ENCODE peak calls at places on chromosomes 1 and 21, in six cellular contexts. K is pancreas; D is prostate gland; L is CD8-positive, alpha-beta T cell; Y is HFF-Myc; T is fibroblast of the aortic adventitia. I is an unnamed sample.

GRCh38 chr1:234218078-234218477 is 155.2 kb upstream of the COA6 start:
- DNase-seq in K (no peak), D (no peak), L (no peak), Y (no peak), T (no peak), I (no peak)

GRCh38 chr1:210663730-210664573 is 335.2 kb downstream of the HHAT start:
- DNase-seq in K (no peak), D (no peak), L (no peak), Y (no peak), T (no peak), I (no peak)

GRCh38 chr1:25616932-25617625 is 488 bp downstream of the MAN1C1 start:
- DNase-seq in K (no peak), D (no peak), L (peak), Y (no peak), T (no peak), I (no peak)

GRCh38 chr1:247961796-247962195 is 3.2 kb upstream of the OR2AK2 start:
- DNase-seq in K (no peak), D (no peak), L (no peak), Y (no peak), T (no peak), I (no peak)

GRCh38 chr1:58585591-58586151 is 8.6 kb upstream of the TACSTD2 start:
- DNase-seq in K (no peak), D (no peak), L (no peak), Y (no peak), T (peak), I (no peak)

GRCh38 chr1:23807453-23807852 is 6.9 kb upstream of the GALE start:
- DNase-seq in K (no peak), D (no peak), L (no peak), Y (no peak), T (no peak), I (no peak)

GRCh38 chr1:247448107-247448778 is 9.7 kb downstream of the OR2B11 start:
- DNase-seq in K (peak), D (peak), L (peak), Y (peak), T (peak), I (no peak)

GRCh38 chr1:10836726-10837125 is 40.3 kb upstream of the CASZ1 start:
- DNase-seq in K (no peak), D (no peak), L (no peak), Y (no peak), T (no peak), I (no peak)

GRCh38 chr1:197774691-197775281 is 494 bp downstream of the DENND1B start:
- DNase-seq in K (peak), D (peak), L (peak), Y (no peak), T (peak), I (peak)

GRCh38 chr1:36910281-36910725 is 124.0 kb downstream of the GRIK3 start:
- DNase-seq in K (no peak), D (no peak), L (peak), Y (no peak), T (no peak), I (no peak)

GRCh38 chr1:171655215-171656116 is 3.0 kb upstream of the MYOC start:
- DNase-seq in K (peak), D (no peak), L (peak), Y (no peak), T (peak), I (no peak)

GRCh38 chr1:55559111-55559510 is 343.9 kb upstream of the USP24 start:
- DNase-seq in K (no peak), D (no peak), L (no peak), Y (no peak), T (peak), I (no peak)

GRCh38 chr1:223742861-223743517 is 30.6 kb downstream of the CAPN2 start:
- DNase-seq in K (no peak), D (no peak), L (no peak), Y (no peak), T (no peak), I (no peak)

GRCh38 chr1:59359325-59359724 is 62.4 kb downstream of the FGGY start:
- DNase-seq in K (no peak), D (no peak), L (no peak), Y (no peak), T (no peak), I (no peak)

GRCh38 chr1:83827731-83828130 is 171.2 kb downstream of the TTLL7 start:
- DNase-seq in K (no peak), D (no peak), L (no peak), Y (no peak), T (no peak), I (no peak)

GRCh38 chr1:66553846-66554245 is 19.9 kb downstream of the SGIP1 start:
- DNase-seq in K (no peak), D (no peak), L (no peak), Y (no peak), T (no peak), I (no peak)

GRCh38 chr1:31583082-31583994 is 7.0 kb downstream of the TINAGL1 start:
- DNase-seq in K (no peak), D (no peak), L (peak), Y (no peak), T (no peak), I (no peak)

GRCh38 chr1:207025144-207025880 is 7.2 kb downstream of the C1orf116 start:
- DNase-seq in K (no peak), D (peak), L (no peak), Y (no peak), T (peak), I (no peak)

GRCh38 chr1:191438979-191439378 is 719.3 kb upstream of the RGS18 start:
- DNase-seq in K (no peak), D (no peak), L (no peak), Y (no peak), T (no peak), I (no peak)

GRCh38 chr1:84350104-84350503 is 48.2 kb upstream of the DNASE2B start:
- DNase-seq in K (no peak), D (no peak), L (no peak), Y (no peak), T (no peak), I (no peak)

GRCh38 chr21:37914211-37914900 is 1.9 kb downstream of the KCNJ6 start:
- DNase-seq in K (no peak), D (no peak), L (no peak), Y (no peak), T (no peak), I (no peak)

GRCh38 chr21:43371786-43372185 is 55.1 kb downstream of the SIK1 start:
- DNase-seq in K (no peak), D (no peak), L (no peak), Y (no peak), T (no peak), I (no peak)

GRCh38 chr21:28325618-28326017 is 667.1 kb downstream of the LTN1 start:
- DNase-seq in K (no peak), D (no peak), L (no peak), Y (no peak), T (no peak), I (no peak)

GRCh38 chr1:181493885-181494284 is 10.6 kb downstream of the CACNA1E start:
- DNase-seq in K (no peak), D (no peak), L (no peak), Y (no peak), T (no peak), I (no peak)

GRCh38 chr1:183580281-183580682 is 10.0 kb downstream of the NCF2 start:
- DNase-seq in K (no peak), D (no peak), L (no peak), Y (no peak), T (peak), I (peak)
- TF ChIP-seq CTCF in K (no peak), D (no peak), L (no peak), Y (peak), T (peak), I (peak)

GRCh38 chr1:43645461-43645860 is 4.5 kb upstream of the KDM4A start:
- DNase-seq in K (no peak), D (no peak), L (no peak), Y (no peak), T (no peak), I (no peak)

GRCh38 chr1:43644558-43644957 is 5.4 kb upstream of the KDM4A start:
- DNase-seq in K (no peak), D (no peak), L (no peak), Y (no peak), T (no peak), I (no peak)

GRCh38 chr1:43636006-43636641 is 13.8 kb upstream of the KDM4A start:
- DNase-seq in K (no peak), D (no peak), L (no peak), Y (no peak), T (no peak), I (no peak)

GRCh38 chr1:43637267-43637666 is 12.7 kb upstream of the KDM4A start:
- DNase-seq in K (no peak), D (no peak), L (no peak), Y (no peak), T (no peak), I (no peak)

DNA sequence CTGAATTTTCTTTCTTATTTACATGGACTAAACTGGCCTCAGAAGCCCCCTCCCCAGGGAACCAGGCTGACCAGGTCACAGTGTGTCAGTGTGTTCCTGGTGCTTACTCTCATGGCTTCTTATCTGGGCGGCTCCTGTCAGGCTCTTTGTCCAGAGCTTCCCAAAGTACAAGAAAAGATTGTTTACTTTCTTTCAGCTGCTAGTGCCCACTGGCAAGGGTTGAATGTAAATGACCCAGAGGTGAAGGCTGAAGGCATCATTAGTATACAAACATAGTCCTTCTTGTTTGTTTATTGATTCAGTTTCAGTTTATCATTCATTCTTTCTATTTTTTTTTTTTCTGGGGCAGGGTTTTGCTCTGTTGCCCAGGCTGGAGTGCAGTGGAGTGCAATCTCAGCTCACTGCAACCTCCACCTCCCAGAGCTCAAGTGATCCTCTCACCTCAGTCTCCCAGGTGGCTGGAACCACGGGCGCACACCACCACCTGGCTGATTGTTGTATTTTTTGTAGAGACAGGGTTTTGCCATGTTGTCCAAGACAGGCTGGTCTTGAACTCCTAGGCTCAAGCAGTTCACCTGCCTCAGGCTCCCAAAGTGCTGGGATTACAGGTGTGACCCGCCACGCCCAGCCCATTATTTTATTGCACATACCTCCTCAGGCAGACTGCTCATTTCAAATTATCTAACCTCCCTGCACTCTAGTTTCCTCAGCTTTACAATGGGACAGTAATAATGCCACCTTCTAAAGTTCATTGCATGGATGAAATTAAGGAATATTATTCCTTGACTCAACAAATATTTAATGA is 9.8 kb upstream of the KDM4A start:
- DNase-seq in K (no peak), D (no peak), L (no peak), Y (no peak), T (no peak), I (no peak)
- TF ChIP-seq CTCF in K (no peak), D (no peak), L (no peak), Y (no peak), T (no peak), I (no peak)

GRCh38 chr1:1730870-1731269 is 6.7 kb upstream of the CDK11A start:
- DNase-seq in K (no peak), D (no peak), L (no peak), Y (no peak), T (no peak), I (no peak)

GRCh38 chr1:1732381-1732780 is 8.2 kb upstream of the CDK11A start:
- DNase-seq in K (no peak), D (no peak), L (no peak), Y (no peak), T (no peak), I (no peak)
- TF ChIP-seq CTCF in K (no peak), D (no peak), L (no peak), Y (no peak), T (no peak), I (no peak)

DNA sequence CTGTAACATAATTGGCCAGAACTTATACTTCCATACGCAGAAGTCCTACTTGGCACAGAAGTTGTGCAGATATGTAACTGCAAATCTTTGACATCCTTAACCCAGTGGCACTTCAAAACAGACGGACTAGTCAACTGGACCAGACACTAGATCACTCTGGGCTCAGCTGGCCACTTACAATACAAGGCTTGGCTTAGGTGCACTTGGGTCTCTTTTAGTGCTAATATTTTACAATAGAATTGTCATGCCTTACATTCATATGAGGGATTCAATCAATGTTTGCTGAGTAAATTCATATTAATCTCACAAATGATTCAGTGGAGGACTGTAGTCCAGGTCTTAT is 20.1 kb downstream of the XKR8 start:
- DNase-seq in K (no peak), D (no peak), L (no peak), Y (no peak), T (no peak), I (no peak)
- TF ChIP-seq CTCF in K (peak), D (no peak), L (peak), Y (no peak), T (no peak), I (no peak)

DNA sequence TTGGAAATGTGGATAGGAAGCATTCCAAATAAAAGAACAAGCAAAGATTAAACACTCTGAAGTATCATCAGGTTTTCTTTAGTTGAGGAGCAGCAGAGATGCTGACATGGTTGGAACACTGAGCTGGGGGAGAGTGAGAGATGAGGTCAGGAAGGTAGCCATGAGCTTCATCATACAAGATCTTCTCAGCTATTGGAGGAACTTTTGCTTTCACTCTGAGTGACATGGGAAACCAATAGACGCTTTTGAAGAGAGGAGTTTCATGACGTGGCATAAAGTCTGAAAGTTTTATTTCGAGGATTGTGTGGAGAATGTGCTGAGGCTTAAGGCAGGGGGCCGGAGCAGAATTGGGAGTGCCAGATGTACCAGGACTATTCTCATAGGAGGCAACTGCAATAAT is 616.2 kb upstream of the CAMK1G start:
- DNase-seq in K (no peak), D (no peak), L (no peak), Y (no peak), T (no peak), I (no peak)
- TF ChIP-seq CTCF in K (no peak), D (no peak), L (no peak), Y (no peak), T (no peak), I (no peak)

GRCh38 chr1:160993544-160993943 is 27.4 kb downstream of the F11R start:
- DNase-seq in K (no peak), D (no peak), L (no peak), Y (no peak), T (peak), I (no peak)
- TF ChIP-seq CTCF in K (no peak), D (no peak), L (no peak), Y (peak), T (peak), I (peak)